ENCODE peak calls at places on chromosomes 5 and 9, in nine cellular contexts. K, A, I, N, M, V, Y, S and Z are unnamed samples.

GRCh38 chr9:101791938-101792337 is 53.5 kb upstream of the GRIN3A start:
- DNase-seq in V (peak; percentile 1), Y (peak; percentile 15), K (no peak), I (peak; percentile 33), A (no peak), S (peak; percentile 0), N (peak; percentile 1), M (peak; percentile 77), Z (peak; percentile 73)

GRCh38 chr5:1243487-1244152 is 18.4 kb downstream of the SLC6A18 start:
- DNase-seq in N (no peak), V (no peak), I (no peak), Y (no peak), K (no peak), S (no peak), M (no peak), A (no peak), Z (peak; percentile 78)

GRCh38 chr5:149215478-149216042 is 56.1 kb upstream of the AFAP1L1 start:
- DNase-seq in V (no peak), K (peak; percentile 43), M (no peak), N (peak; percentile 14), A (no peak), I (no peak), Y (no peak), S (peak; percentile 54), Z (no peak)

GRCh38 chr9:73080110-73080683 is 71.5 kb upstream of the ANXA1 start:
- DNase-seq in M (no peak), V (no peak), I (no peak), N (no peak), Y (no peak), S (no peak), A (no peak), K (no peak), Z (peak; percentile 10)

GRCh38 chr5:72106922-72107873 is at the start of gene MAP1B:
- DNase-seq in N (peak; percentile 82), V (peak; percentile 49), K (peak; percentile 67), Y (peak; percentile 69), A (peak; percentile 74), I (peak; percentile 70), M (peak; percentile 83), S (peak; percentile 64), Z (peak; percentile 89)

GRCh38 chr9:137066096-137066861 is 4.1 kb downstream of the SAPCD2 start:
- DNase-seq in A (no peak), M (no peak), I (no peak), Y (no peak), V (no peak), S (no peak), N (no peak), K (no peak), Z (no peak)

GRCh38 chr5:65263291-65263690 is 218.4 kb downstream of the ADAMTS6 start:
- DNase-seq in V (no peak), I (no peak), N (peak; percentile 43), S (peak; percentile 36), Y (no peak), A (no peak), M (no peak), K (peak; percentile 83), Z (no peak)

GRCh38 chr9:34558911-34559615 is 30.5 kb downstream of the CNTFR start:
- DNase-seq in I (no peak), N (no peak), V (no peak), K (no peak), Y (no peak), S (no peak), A (no peak), M (no peak), Z (peak; percentile 54)

GRCh38 chr9:4923580-4924544 is 61.2 kb upstream of the JAK2 start:
- DNase-seq in A (no peak), N (peak; percentile 44), M (peak; percentile 2), V (no peak), S (peak; percentile 46), Y (no peak), K (peak; percentile 20), I (no peak), Z (no peak)

GRCh38 chr5:150000990-150001659 is 586 bp downstream of the HMGXB3 start:
- DNase-seq in S (peak; percentile 46), N (peak; percentile 24), M (no peak), Y (no peak), K (peak; percentile 56), I (no peak), V (no peak), A (no peak), Z (peak; percentile 41)

GRCh38 chr9:27468000-27468399 is 56.1 kb upstream of the IFNK start:
- DNase-seq in Y (no peak), I (no peak), S (no peak), A (no peak), N (no peak), V (no peak), K (no peak), M (no peak), Z (no peak)

GRCh38 chr5:107878676-107879075 is 207.9 kb upstream of the EFNA5 start:
- DNase-seq in V (peak; percentile 31), Y (no peak), K (no peak), M (no peak), N (no peak), I (no peak), A (no peak), S (peak; percentile 35), Z (no peak)

GRCh38 chr5:40356248-40356647 is 323.5 kb upstream of the PTGER4 start:
- DNase-seq in I (no peak), K (no peak), S (peak; percentile 3), Y (no peak), N (no peak), V (no peak), M (no peak), A (no peak), Z (no peak)

GRCh38 chr5:149903441-149903840 is 41.2 kb downstream of the PDE6A start:
- DNase-seq in N (no peak), S (no peak), A (no peak), V (no peak), Y (no peak), K (no peak), I (no peak), M (no peak), Z (no peak)

GRCh38 chr5:96775050-96775449 is 32.7 kb downstream of the ERAP1 start:
- DNase-seq in K (no peak), M (no peak), I (no peak), V (no peak), N (no peak), Y (no peak), S (no peak), A (no peak), Z (no peak)

GRCh38 chr9:77005216-77005615 is 14.2 kb upstream of the FOXB2 start:
- DNase-seq in Y (no peak), M (no peak), S (no peak), N (no peak), V (no peak), K (no peak), I (no peak), A (no peak), Z (no peak)

GRCh38 chr9:109880276-109881169 is 100.5 kb downstream of the PALM2AKAP2 start:
- DNase-seq in N (peak; percentile 33), K (peak; percentile 34), S (peak; percentile 43), Y (peak; percentile 65), I (no peak), A (no peak), V (no peak), M (no peak), Z (peak; percentile 70)

GRCh38 chr5:110386782-110387181 is 339.7 kb downstream of the TMEM232 start:
- DNase-seq in M (no peak), S (peak; percentile 2), N (peak; percentile 72), Y (no peak), K (peak; percentile 85), V (peak; percentile 18), A (no peak), I (no peak), Z (no peak)

GRCh38 chr5:130400091-130400490 is 495.8 kb downstream of the CHSY3 start:
- DNase-seq in Y (peak; percentile 4), S (peak; percentile 59), V (no peak), A (no peak), I (no peak), N (peak; percentile 68), M (no peak), K (no peak), Z (peak; percentile 8)

GRCh38 chr5:178327931-178328711 is 95.5 kb upstream of the PHYKPL start:
- DNase-seq in S (no peak), M (no peak), V (no peak), I (no peak), K (no peak), A (no peak), Y (no peak), N (no peak), Z (no peak)

GRCh38 chr5:142303576-142303975 is 21.2 kb downstream of the SPRY4 start:
- DNase-seq in Y (no peak), I (no peak), N (peak; percentile 37), K (no peak), V (no peak), S (peak; percentile 66), M (no peak), A (no peak), Z (no peak)